ENCODE peak calls at places on chromosomes 7 and 10, in nine cellular contexts. One of them, this sample, is unnamed.
A peak's percentile ranks its signal among the peaks of the same experiment; 100 is the strongest.

GRCh38 chr10:132325969-132326889 is 5.8 kb upstream of the LRRC27 start:
- DNase-seq in fibroblast of lung: no peak
- DNase-seq in MM.1S: no peak
- DNase-seq in mammary epithelial cell: no peak
- DNase-seq in PC-3: no peak
- DNase-seq in neural progenitor cell: no peak
- DNase-seq in astrocyte: no peak
- DNase-seq in endothelial cell of umbilical vein: no peak
- DNase-seq in HCT116: no peak
- DNase-seq in this sample: peak; percentile 58

GRCh38 chr10:78805176-78805575 is 263.6 kb upstream of the ZMIZ1 start:
- DNase-seq in fibroblast of lung: peak; percentile 100
- DNase-seq in MM.1S: no peak
- DNase-seq in mammary epithelial cell: peak; percentile 65
- DNase-seq in PC-3: peak; percentile 100
- DNase-seq in neural progenitor cell: no peak
- DNase-seq in astrocyte: peak; percentile 100
- DNase-seq in endothelial cell of umbilical vein: no peak
- DNase-seq in HCT116: no peak
- DNase-seq in this sample: peak; percentile 98

GRCh38 chr7:100130608-100131453 is 4.1 kb downstream of the MBLAC1 start:
- DNase-seq in fibroblast of lung: peak; percentile 22
- DNase-seq in MM.1S: peak; percentile 64
- DNase-seq in mammary epithelial cell: no peak
- DNase-seq in PC-3: peak; percentile 65
- DNase-seq in neural progenitor cell: peak; percentile 92
- DNase-seq in astrocyte: no peak
- DNase-seq in endothelial cell of umbilical vein: peak; percentile 55
- DNase-seq in HCT116: no peak
- DNase-seq in this sample: peak; percentile 76

GRCh38 chr7:98178321-98178720 is 32.9 kb upstream of the BHLHA15 start:
- DNase-seq in fibroblast of lung: no peak
- DNase-seq in MM.1S: no peak
- DNase-seq in mammary epithelial cell: peak; percentile 26
- DNase-seq in PC-3: peak; percentile 84
- DNase-seq in neural progenitor cell: no peak
- DNase-seq in astrocyte: no peak
- DNase-seq in endothelial cell of umbilical vein: no peak
- DNase-seq in HCT116: no peak
- DNase-seq in this sample: no peak

GRCh38 chr7:108080094-108080656 is 50.0 kb downstream of the LAMB4 start:
- DNase-seq in fibroblast of lung: peak; percentile 60
- DNase-seq in MM.1S: no peak
- DNase-seq in mammary epithelial cell: no peak
- DNase-seq in PC-3: no peak
- DNase-seq in neural progenitor cell: no peak
- DNase-seq in astrocyte: peak; percentile 55
- DNase-seq in endothelial cell of umbilical vein: peak; percentile 37
- DNase-seq in HCT116: no peak
- DNase-seq in this sample: peak; percentile 13

GRCh38 chr7:47786557-47787248 is 161.6 kb downstream of the PKD1L1 start:
- DNase-seq in fibroblast of lung: peak; percentile 100
- DNase-seq in MM.1S: no peak
- DNase-seq in mammary epithelial cell: peak; percentile 99
- DNase-seq in PC-3: peak; percentile 98
- DNase-seq in neural progenitor cell: peak; percentile 34
- DNase-seq in astrocyte: peak; percentile 100
- DNase-seq in endothelial cell of umbilical vein: peak; percentile 98
- DNase-seq in HCT116: peak; percentile 91
- DNase-seq in this sample: peak; percentile 99

GRCh38 chr10:32065871-32066270 is 9.6 kb upstream of the KIF5B start:
- DNase-seq in fibroblast of lung: peak; percentile 61
- DNase-seq in MM.1S: no peak
- DNase-seq in mammary epithelial cell: peak; percentile 55
- DNase-seq in PC-3: peak; percentile 42
- DNase-seq in neural progenitor cell: no peak
- DNase-seq in astrocyte: peak; percentile 50
- DNase-seq in endothelial cell of umbilical vein: no peak
- DNase-seq in HCT116: no peak
- DNase-seq in this sample: peak; percentile 79

GRCh38 chr10:57692255-57692980 is 575.3 kb downstream of the IPMK start:
- DNase-seq in fibroblast of lung: peak; percentile 90
- DNase-seq in MM.1S: no peak
- DNase-seq in mammary epithelial cell: peak; percentile 78
- DNase-seq in PC-3: peak; percentile 78
- DNase-seq in neural progenitor cell: no peak
- DNase-seq in astrocyte: peak; percentile 88
- DNase-seq in endothelial cell of umbilical vein: no peak
- DNase-seq in HCT116: no peak
- DNase-seq in this sample: peak; percentile 87

GRCh38 chr10:78165172-78165571 is 131.5 kb downstream of the RPS24 start:
- DNase-seq in fibroblast of lung: no peak
- DNase-seq in MM.1S: no peak
- DNase-seq in mammary epithelial cell: no peak
- DNase-seq in PC-3: no peak
- DNase-seq in neural progenitor cell: no peak
- DNase-seq in astrocyte: no peak
- DNase-seq in endothelial cell of umbilical vein: no peak
- DNase-seq in HCT116: no peak
- DNase-seq in this sample: no peak

GRCh38 chr7:116709336-116709735 is 37.3 kb downstream of the MET start:
- DNase-seq in fibroblast of lung: no peak
- DNase-seq in MM.1S: no peak
- DNase-seq in mammary epithelial cell: no peak
- DNase-seq in PC-3: no peak
- DNase-seq in neural progenitor cell: no peak
- DNase-seq in astrocyte: no peak
- DNase-seq in endothelial cell of umbilical vein: no peak
- DNase-seq in HCT116: no peak
- DNase-seq in this sample: no peak

GRCh38 chr10:63576501-63576900 is 55.3 kb downstream of the REEP3 start:
- DNase-seq in fibroblast of lung: no peak
- DNase-seq in MM.1S: no peak
- DNase-seq in mammary epithelial cell: no peak
- DNase-seq in PC-3: no peak
- DNase-seq in neural progenitor cell: no peak
- DNase-seq in astrocyte: no peak
- DNase-seq in endothelial cell of umbilical vein: peak; percentile 41
- DNase-seq in HCT116: no peak
- DNase-seq in this sample: no peak

GRCh38 chr10:18658301-18658991 is 785 bp upstream of the ARL5B start:
- DNase-seq in fibroblast of lung: peak; percentile 74
- DNase-seq in MM.1S: peak; percentile 39
- DNase-seq in mammary epithelial cell: peak; percentile 39
- DNase-seq in PC-3: no peak
- DNase-seq in neural progenitor cell: peak; percentile 3
- DNase-seq in astrocyte: peak; percentile 71
- DNase-seq in endothelial cell of umbilical vein: peak; percentile 44
- DNase-seq in HCT116: no peak
- DNase-seq in this sample: peak; percentile 79

GRCh38 chr10:110918633-110919348 is at the start of gene BBIP1:
- DNase-seq in fibroblast of lung: peak; percentile 100
- DNase-seq in MM.1S: peak; percentile 100
- DNase-seq in mammary epithelial cell: peak; percentile 100
- DNase-seq in PC-3: peak; percentile 98
- DNase-seq in neural progenitor cell: no peak
- DNase-seq in astrocyte: peak; percentile 100
- DNase-seq in endothelial cell of umbilical vein: peak; percentile 100
- DNase-seq in HCT116: peak; percentile 100
- DNase-seq in this sample: peak; percentile 100

GRCh38 chr10:129888784-129889616 is 75.1 kb downstream of the EBF3 start:
- DNase-seq in fibroblast of lung: no peak
- DNase-seq in MM.1S: no peak
- DNase-seq in mammary epithelial cell: no peak
- DNase-seq in PC-3: peak; percentile 16
- DNase-seq in neural progenitor cell: peak; percentile 80
- DNase-seq in astrocyte: no peak
- DNase-seq in endothelial cell of umbilical vein: peak; percentile 2
- DNase-seq in HCT116: no peak
- DNase-seq in this sample: peak; percentile 66
- H2AFZ ChIP-seq in fibroblast of lung: no peak overlapping the region
- H2AFZ ChIP-seq in MM.1S: no peak overlapping the region
- H2AFZ ChIP-seq in mammary epithelial cell: no peak overlapping the region
- H2AFZ ChIP-seq in PC-3: no peak overlapping the region
- H2AFZ ChIP-seq in neural progenitor cell: peak overlapping the region; percentile 22
- H2AFZ ChIP-seq in astrocyte: no peak overlapping the region
- H2AFZ ChIP-seq in endothelial cell of umbilical vein: no peak overlapping the region
- H2AFZ ChIP-seq in HCT116: no peak overlapping the region
- H2AFZ ChIP-seq in this sample: no peak overlapping the region

GRCh38 chr7:64431838-64432237 is 118.1 kb downstream of the ZNF736 start:
- DNase-seq in fibroblast of lung: no peak
- DNase-seq in MM.1S: no peak
- DNase-seq in mammary epithelial cell: no peak
- DNase-seq in PC-3: no peak
- DNase-seq in neural progenitor cell: no peak
- DNase-seq in astrocyte: no peak
- DNase-seq in endothelial cell of umbilical vein: no peak
- DNase-seq in HCT116: no peak
- DNase-seq in this sample: no peak
- H3K9me3 ChIP-seq in fibroblast of lung: no peaks in the 10 kb centered on the region
- H3K9me3 ChIP-seq in MM.1S: no peaks in the 10 kb centered on the region
- H3K9me3 ChIP-seq in mammary epithelial cell: peaks cover 4% of the 10 kb centered on the region
- H3K9me3 ChIP-seq in PC-3: peaks cover 6% of the 10 kb centered on the region
- H3K9me3 ChIP-seq in neural progenitor cell: peaks cover 23% of the 10 kb centered on the region
- H3K9me3 ChIP-seq in astrocyte: peaks cover 4% of the 10 kb centered on the region
- H3K9me3 ChIP-seq in endothelial cell of umbilical vein: peaks cover 2% of the 10 kb centered on the region
- H3K9me3 ChIP-seq in HCT116: no peaks in the 10 kb centered on the region
- H3K9me3 ChIP-seq in this sample: no peaks in the 10 kb centered on the region

GRCh38 chr7:29565634-29565981 is 2.0 kb downstream of the PRR15 start:
- DNase-seq in fibroblast of lung: no peak
- DNase-seq in MM.1S: no peak
- DNase-seq in mammary epithelial cell: no peak
- DNase-seq in PC-3: no peak
- DNase-seq in neural progenitor cell: no peak
- DNase-seq in astrocyte: no peak
- DNase-seq in endothelial cell of umbilical vein: no peak
- DNase-seq in HCT116: no peak
- DNase-seq in this sample: no peak
- TF ChIP-seq EZH2 in fibroblast of lung: no peak
- TF ChIP-seq EZH2 in MM.1S: no peak
- TF ChIP-seq EZH2 in mammary epithelial cell: no peak
- TF ChIP-seq EZH2 in PC-3: no peak
- TF ChIP-seq EZH2 in neural progenitor cell: no peak
- TF ChIP-seq EZH2 in astrocyte: no peak
- TF ChIP-seq EZH2 in endothelial cell of umbilical vein: no peak
- TF ChIP-seq EZH2 in HCT116: no peak
- TF ChIP-seq EZH2 in this sample: no peak

DNA sequence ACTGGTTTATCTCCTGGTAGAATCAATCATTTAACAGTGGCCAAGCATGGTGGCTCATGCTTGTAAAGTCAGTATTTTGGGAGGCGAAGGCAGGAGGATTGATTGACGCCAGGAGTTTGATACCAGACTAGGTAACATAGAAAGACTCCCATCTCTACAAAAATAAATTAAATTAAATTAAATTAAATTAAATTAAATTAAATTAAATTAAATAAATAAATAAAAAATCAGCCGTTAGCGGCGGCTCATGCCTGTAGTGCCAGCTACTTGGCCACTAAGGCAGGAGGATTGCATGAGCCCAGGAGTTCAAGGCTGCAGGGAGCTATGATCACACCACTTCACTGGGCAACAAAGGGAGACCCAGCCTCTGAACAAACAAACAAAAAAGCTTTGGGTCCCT is 342.3 kb downstream of the LRRTM3 start:
- DNase-seq in fibroblast of lung: no peak
- DNase-seq in MM.1S: no peak
- DNase-seq in mammary epithelial cell: no peak
- DNase-seq in PC-3: no peak
- DNase-seq in neural progenitor cell: no peak
- DNase-seq in astrocyte: no peak
- DNase-seq in endothelial cell of umbilical vein: no peak
- DNase-seq in HCT116: no peak
- DNase-seq in this sample: no peak
- H2AFZ ChIP-seq in fibroblast of lung: no peak overlapping the region
- H2AFZ ChIP-seq in MM.1S: no peak overlapping the region
- H2AFZ ChIP-seq in mammary epithelial cell: no peak overlapping the region
- H2AFZ ChIP-seq in PC-3: no peak overlapping the region
- H2AFZ ChIP-seq in neural progenitor cell: no peak overlapping the region
- H2AFZ ChIP-seq in astrocyte: no peak overlapping the region
- H2AFZ ChIP-seq in endothelial cell of umbilical vein: no peak overlapping the region
- H2AFZ ChIP-seq in HCT116: no peak overlapping the region
- H2AFZ ChIP-seq in this sample: no peak overlapping the region

DNA sequence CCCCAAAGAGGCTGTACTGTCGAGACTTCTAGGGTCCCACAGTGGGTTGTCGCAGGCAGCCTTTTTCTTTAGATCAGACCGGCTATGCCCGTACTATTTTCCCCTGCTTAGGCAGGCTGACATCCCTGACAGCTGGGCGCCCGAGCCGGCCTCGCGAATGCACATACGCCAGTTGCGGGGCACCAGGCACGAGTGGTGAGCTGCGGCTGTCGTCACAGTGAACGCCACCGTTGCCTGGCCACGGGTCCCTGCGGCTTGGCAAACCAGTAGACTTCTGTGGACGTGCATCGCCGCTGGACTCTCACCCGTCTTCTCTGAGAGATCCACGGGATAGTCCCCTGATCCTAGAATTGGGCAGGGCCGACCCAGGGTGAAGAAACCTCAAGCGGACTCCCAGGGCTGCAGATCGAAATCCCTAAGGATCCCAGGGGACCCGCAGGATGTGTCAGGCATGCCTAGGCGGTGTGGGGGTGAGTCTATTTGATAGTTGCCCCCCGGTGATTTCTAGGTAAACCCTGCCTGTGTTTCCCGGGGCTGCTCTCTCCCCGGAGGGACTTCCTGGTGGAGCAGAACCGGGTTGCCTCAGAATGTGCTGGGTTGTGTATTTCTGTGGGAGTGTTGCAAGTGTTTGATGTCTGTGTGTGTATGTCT is 33.0 kb upstream of the ZNF273 start:
- DNase-seq in fibroblast of lung: no peak
- DNase-seq in MM.1S: no peak
- DNase-seq in mammary epithelial cell: no peak
- DNase-seq in PC-3: no peak
- DNase-seq in neural progenitor cell: no peak
- DNase-seq in astrocyte: no peak
- DNase-seq in endothelial cell of umbilical vein: no peak
- DNase-seq in HCT116: no peak
- DNase-seq in this sample: no peak
- H3K9me3 ChIP-seq in fibroblast of lung: no peaks in the 10 kb centered on the region
- H3K9me3 ChIP-seq in MM.1S: no peaks in the 10 kb centered on the region
- H3K9me3 ChIP-seq in mammary epithelial cell: peaks cover 28% of the 10 kb centered on the region
- H3K9me3 ChIP-seq in PC-3: no peaks in the 10 kb centered on the region
- H3K9me3 ChIP-seq in neural progenitor cell: no peaks in the 10 kb centered on the region
- H3K9me3 ChIP-seq in astrocyte: peaks cover 3% of the 10 kb centered on the region
- H3K9me3 ChIP-seq in endothelial cell of umbilical vein: peaks cover 3% of the 10 kb centered on the region
- H3K9me3 ChIP-seq in HCT116: no peaks in the 10 kb centered on the region
- H3K9me3 ChIP-seq in this sample: no peaks in the 10 kb centered on the region

This sample was measured in GM23248.